ENCODE peak calls at places on chromosome 1, in four cellular contexts. One of them, this sample, is unnamed.

GRCh38 chr1:40478276-40478675 is 1.2 kb downstream of the ZFP69 start:
- DNase-seq in K562: no peak
- DNase-seq in HepG2: no peak
- DNase-seq in IMR-90: no peak
- DNase-seq in this sample: no peak

GRCh38 chr1:227913969-227914791 is 33.6 kb downstream of the WNT9A start:
- DNase-seq in K562: no peak
- DNase-seq in HepG2: no peak
- DNase-seq in IMR-90: no peak
- DNase-seq in this sample: no peak

GRCh38 chr1:99180343-99180808 is 83.9 kb upstream of the PLPPR4 start:
- DNase-seq in K562: peak
- DNase-seq in HepG2: peak
- DNase-seq in IMR-90: peak
- DNase-seq in this sample: peak

GRCh38 chr1:228018961-228019721 is 12.3 kb downstream of the WNT3A start:
- DNase-seq in K562: no peak
- DNase-seq in HepG2: no peak
- DNase-seq in IMR-90: no peak
- DNase-seq in this sample: no peak

GRCh38 chr1:43435146-43436145 is 18.3 kb downstream of the HYI start:
- DNase-seq in K562: peak
- DNase-seq in HepG2: no peak
- DNase-seq in IMR-90: peak
- DNase-seq in this sample: no peak

GRCh38 chr1:26431979-26432695 is at the start of gene DHDDS:
- DNase-seq in K562: peak
- DNase-seq in HepG2: peak
- DNase-seq in IMR-90: peak
- DNase-seq in this sample: peak

GRCh38 chr1:112501810-112502641 is 6.7 kb upstream of the WNT2B start:
- DNase-seq in K562: peak
- DNase-seq in HepG2: peak
- DNase-seq in IMR-90: peak
- DNase-seq in this sample: peak

GRCh38 chr1:167683226-167683625 is 38.6 kb upstream of the MPZL1 start:
- DNase-seq in K562: no peak
- DNase-seq in HepG2: no peak
- DNase-seq in IMR-90: no peak
- DNase-seq in this sample: no peak

GRCh38 chr1:230268371-230269170 is 157.6 kb downstream of the PGBD5 start:
- DNase-seq in K562: peak
- DNase-seq in HepG2: peak
- DNase-seq in IMR-90: peak
- DNase-seq in this sample: peak

GRCh38 chr1:62175568-62176179 is 19.0 kb upstream of the L1TD1 start:
- DNase-seq in K562: peak
- DNase-seq in HepG2: peak
- DNase-seq in IMR-90: peak
- DNase-seq in this sample: no peak

GRCh38 chr1:231553320-231553719 is 24.9 kb downstream of the TSNAX start:
- DNase-seq in K562: no peak
- DNase-seq in HepG2: no peak
- DNase-seq in IMR-90: no peak
- DNase-seq in this sample: no peak

GRCh38 chr1:76068953-76069561 is 5.5 kb upstream of the ST6GALNAC3 start:
- DNase-seq in K562: no peak
- DNase-seq in HepG2: no peak
- DNase-seq in IMR-90: no peak
- DNase-seq in this sample: no peak

GRCh38 chr1:90176530-90176929 is 181.6 kb downstream of the ZNF326 start:
- DNase-seq in K562: no peak
- DNase-seq in HepG2: no peak
- DNase-seq in IMR-90: no peak
- DNase-seq in this sample: no peak

GRCh38 chr1:9400425-9401079 is 107.9 kb downstream of the SPSB1 start:
- DNase-seq in K562: no peak
- DNase-seq in HepG2: peak
- DNase-seq in IMR-90: peak
- DNase-seq in this sample: peak

GRCh38 chr1:220786337-220787068 is at the start of gene MTARC1:
- DNase-seq in K562: no peak
- DNase-seq in HepG2: peak
- DNase-seq in IMR-90: no peak
- DNase-seq in this sample: peak

GRCh38 chr1:207022996-207023679 is 9.4 kb downstream of the C1orf116 start:
- DNase-seq in K562: no peak
- DNase-seq in HepG2: peak
- DNase-seq in IMR-90: no peak
- DNase-seq in this sample: no peak

GRCh38 chr1:113931456-113931855 is 2.3 kb downstream of the HIPK1 start:
- DNase-seq in K562: no peak
- DNase-seq in HepG2: peak
- DNase-seq in IMR-90: peak
- DNase-seq in this sample: no peak

GRCh38 chr1:25797939-25798338 is 2.1 kb upstream of the SELENON start:
- DNase-seq in K562: peak
- DNase-seq in HepG2: peak
- DNase-seq in IMR-90: no peak
- DNase-seq in this sample: peak

GRCh38 chr1:117142200-117142599 is 20.7 kb upstream of the TRIM45 start:
- DNase-seq in K562: no peak
- DNase-seq in HepG2: no peak
- DNase-seq in IMR-90: peak
- DNase-seq in this sample: no peak

GRCh38 chr1:87279201-87279860 is 49.3 kb upstream of the LMO4 start:
- DNase-seq in K562: no peak
- DNase-seq in HepG2: no peak
- DNase-seq in IMR-90: peak
- DNase-seq in this sample: no peak

GRCh38 chr1:89547563-89548485 is 23.2 kb downstream of the LRRC8B start:
- DNase-seq in K562: no peak
- DNase-seq in HepG2: peak
- DNase-seq in IMR-90: peak
- DNase-seq in this sample: peak

GRCh38 chr1:212749924-212750535 is 41.5 kb downstream of the NSL1 start:
- DNase-seq in K562: peak
- DNase-seq in HepG2: peak
- DNase-seq in IMR-90: peak
- DNase-seq in this sample: peak

GRCh38 chr1:203147376-203147775 is 19.9 kb downstream of the ADORA1 start:
- DNase-seq in K562: no peak
- DNase-seq in HepG2: no peak
- DNase-seq in IMR-90: no peak
- DNase-seq in this sample: no peak

GRCh38 chr1:84319662-84320061 is 18.2 kb downstream of the SAMD13 start:
- DNase-seq in K562: no peak
- DNase-seq in HepG2: no peak
- DNase-seq in IMR-90: no peak
- DNase-seq in this sample: no peak

GRCh38 chr1:2564815-2565415 is 8.7 kb downstream of the TNFRSF14 start:
- DNase-seq in K562: no peak
- DNase-seq in HepG2: no peak
- DNase-seq in IMR-90: no peak
- DNase-seq in this sample: no peak

GRCh38 chr1:117735045-117735992 is 129.5 kb downstream of the TENT5C start:
- DNase-seq in K562: peak
- DNase-seq in HepG2: peak
- DNase-seq in IMR-90: peak
- DNase-seq in this sample: no peak

GRCh38 chr1:111738436-111739221 is 566 bp downstream of the INKA2 start:
- DNase-seq in K562: no peak
- DNase-seq in HepG2: peak
- DNase-seq in IMR-90: peak
- DNase-seq in this sample: peak

GRCh38 chr1:48356901-48357300 is 115.1 kb downstream of the SPATA6 start:
- DNase-seq in K562: no peak
- DNase-seq in HepG2: no peak
- DNase-seq in IMR-90: no peak
- DNase-seq in this sample: no peak

GRCh38 chr1:61301824-61302652 is 219.7 kb downstream of the NFIA start:
- DNase-seq in K562: no peak
- DNase-seq in HepG2: peak
- DNase-seq in IMR-90: peak
- DNase-seq in this sample: no peak

GRCh38 chr1:147541672-147542548 is 609 bp downstream of the BCL9 start:
- DNase-seq in K562: no peak
- DNase-seq in HepG2: no peak
- DNase-seq in IMR-90: peak
- DNase-seq in this sample: no peak

GRCh38 chr1:78468511-78468910 is 22.3 kb upstream of the PTGFR start:
- DNase-seq in K562: no peak
- DNase-seq in HepG2: no peak
- DNase-seq in IMR-90: no peak
- DNase-seq in this sample: no peak

GRCh38 chr1:84598846-84599741 is 24.9 kb upstream of the CTBS start:
- DNase-seq in K562: no peak
- DNase-seq in HepG2: no peak
- DNase-seq in IMR-90: peak
- DNase-seq in this sample: no peak

DNA sequence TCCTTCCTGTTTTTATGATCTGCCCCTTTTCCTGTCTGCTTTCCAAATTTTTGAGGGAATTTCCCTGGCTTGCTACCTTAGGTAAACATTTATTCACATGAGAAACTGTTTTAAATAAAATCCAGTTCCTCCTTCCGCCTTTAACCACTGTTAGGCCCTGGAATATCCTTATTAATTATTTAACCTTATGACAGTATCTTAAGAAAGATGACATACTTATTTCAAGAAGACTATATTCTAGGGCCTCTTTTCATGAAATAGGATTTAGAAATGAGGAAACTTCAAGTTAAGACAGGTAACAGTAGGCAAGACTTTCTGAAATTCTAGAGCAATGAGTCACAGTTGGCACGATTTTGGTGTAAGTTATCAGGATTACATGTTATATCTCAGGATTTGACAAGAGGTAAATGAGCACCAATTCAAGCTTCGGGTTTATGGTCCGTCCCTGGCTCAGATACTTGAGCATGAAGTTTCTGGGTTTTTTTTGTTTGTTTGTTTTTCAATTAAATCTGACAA is 2.0 kb upstream of the TNFSF18 start:
- DNase-seq in K562: no peak
- DNase-seq in HepG2: no peak
- DNase-seq in IMR-90: no peak
- DNase-seq in this sample: no peak
- TF ChIP-seq RFX5 in K562: no peak
- TF ChIP-seq RFX5 in HepG2: no peak
- TF ChIP-seq RFX5 in IMR-90: no peak
- TF ChIP-seq RFX5 in this sample: no peak

GRCh38 chr1:37036667-37037053 is 2.3 kb upstream of the GRIK3 start:
- DNase-seq in K562: no peak
- DNase-seq in HepG2: no peak
- DNase-seq in IMR-90: no peak
- DNase-seq in this sample: no peak
- TF ChIP-seq MAZ in K562: no peak
- TF ChIP-seq MAZ in HepG2: no peak
- TF ChIP-seq MAZ in IMR-90: no peak
- TF ChIP-seq MAZ in this sample: no peak

GRCh38 chr1:1084028-1084371 is 9.9 kb upstream of the RNF223 start:
- DNase-seq in K562: no peak
- DNase-seq in HepG2: no peak
- DNase-seq in IMR-90: no peak
- DNase-seq in this sample: no peak
- TF ChIP-seq RFX5 in K562: no peak
- TF ChIP-seq RFX5 in HepG2: no peak
- TF ChIP-seq RFX5 in IMR-90: no peak
- TF ChIP-seq RFX5 in this sample: no peak

DNA sequence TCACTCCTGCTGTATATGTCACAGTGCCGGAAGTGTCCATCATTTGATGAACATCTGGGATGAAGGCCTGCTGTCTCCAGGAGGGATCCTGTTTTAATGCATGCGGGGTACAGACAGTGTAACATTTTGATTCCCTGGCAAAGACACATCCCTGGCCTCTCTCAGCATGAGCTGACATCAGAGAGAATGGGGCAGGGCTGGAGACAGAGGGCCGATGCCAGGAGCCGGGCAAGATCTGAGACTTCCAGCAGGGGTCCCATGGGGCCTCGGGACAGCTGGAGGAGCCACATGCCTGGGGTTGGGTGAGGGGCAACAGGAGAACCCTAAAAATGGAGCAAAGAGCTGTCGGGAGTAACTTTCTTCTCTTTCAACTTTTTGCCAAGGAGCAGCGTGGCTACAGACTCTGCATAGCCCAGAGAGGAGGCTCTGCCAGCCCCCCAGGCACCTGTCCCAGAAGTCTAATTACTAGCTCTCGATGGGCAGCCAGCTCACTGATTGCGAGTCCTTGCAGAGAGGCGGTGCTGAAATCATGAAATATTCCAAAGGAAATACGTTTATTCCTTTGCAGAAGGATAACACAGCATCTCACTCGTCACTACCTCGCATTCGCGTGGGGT is 130.8 kb downstream of the LACTBL1 start:
- DNase-seq in K562: no peak
- DNase-seq in HepG2: no peak
- DNase-seq in IMR-90: no peak
- DNase-seq in this sample: no peak
- TF ChIP-seq MAZ in K562: no peak
- TF ChIP-seq MAZ in HepG2: no peak
- TF ChIP-seq MAZ in IMR-90: no peak
- TF ChIP-seq MAZ in this sample: no peak

GRCh38 chr1:235709018-235709417 is 59.4 kb upstream of the GNG4 start:
- DNase-seq in K562: no peak
- DNase-seq in HepG2: no peak
- DNase-seq in IMR-90: no peak
- DNase-seq in this sample: peak
- TF ChIP-seq RFX5 in K562: no peak
- TF ChIP-seq RFX5 in HepG2: no peak
- TF ChIP-seq RFX5 in IMR-90: no peak
- TF ChIP-seq RFX5 in this sample: no peak

GRCh38 chr1:32612189-32612881 is 38.0 kb downstream of the ZBTB8OS start:
- DNase-seq in K562: peak
- DNase-seq in HepG2: peak
- DNase-seq in IMR-90: peak
- DNase-seq in this sample: peak
- TF ChIP-seq MAZ in K562: no peak
- TF ChIP-seq MAZ in HepG2: peak
- TF ChIP-seq MAZ in IMR-90: no peak
- TF ChIP-seq MAZ in this sample: no peak

GRCh38 chr1:234168061-234168724 is 205.1 kb upstream of the COA6 start:
- DNase-seq in K562: no peak
- DNase-seq in HepG2: no peak
- DNase-seq in IMR-90: no peak
- DNase-seq in this sample: no peak
- TF ChIP-seq RFX5 in K562: no peak
- TF ChIP-seq RFX5 in HepG2: no peak
- TF ChIP-seq RFX5 in IMR-90: no peak
- TF ChIP-seq RFX5 in this sample: no peak